ENCODE peak calls at places on chromosomes 11 and 22, in nine cellular contexts. W, U, X, M, C, A, Y, N and L are unnamed samples.

GRCh38 chr11:2581931-2582435 is 117.8 kb downstream of the KCNQ1OT1 start:
- DNase-seq in N (peak; percentile 20), Y (peak; percentile 4), A (no peak), X (peak; percentile 15), U (peak; percentile 9), C (peak; percentile 81), M (no peak), W (peak; percentile 67), L (no peak)

GRCh38 chr11:12215192-12215591 is 104.8 kb downstream of the MICAL2 start:
- DNase-seq in C (no peak), A (peak; percentile 74), W (peak; percentile 54), X (no peak), U (no peak), Y (no peak), M (no peak), N (no peak), L (no peak)

GRCh38 chr11:70731670-70732492 is 333.6 kb downstream of the CTTN start:
- DNase-seq in U (no peak), A (no peak), C (no peak), X (no peak), W (peak; percentile 48), M (no peak), N (peak; percentile 15), Y (no peak), L (no peak)

GRCh38 chr11:33461726-33462125 is 204.5 kb downstream of the HIPK3 start:
- DNase-seq in Y (no peak), A (no peak), U (no peak), W (no peak), M (no peak), X (no peak), C (no peak), N (no peak), L (no peak)

GRCh38 chr11:107962181-107962580 is 33.9 kb downstream of the RAB39A start:
- DNase-seq in N (no peak), A (no peak), C (no peak), U (no peak), Y (no peak), X (no peak), W (no peak), M (no peak), L (no peak)

GRCh38 chr11:44637477-44637876 is 72.0 kb downstream of the CD82 start:
- DNase-seq in X (no peak), A (peak; percentile 76), W (no peak), C (no peak), U (no peak), Y (no peak), M (no peak), N (no peak), L (no peak)

GRCh38 chr11:31826530-31827438 is 15.7 kb upstream of the PAX6 start:
- DNase-seq in W (no peak), N (no peak), Y (no peak), C (no peak), U (no peak), A (no peak), M (no peak), X (no peak), L (peak; percentile 85)

GRCh38 chr11:45444796-45445195 is 158.7 kb upstream of the SYT13 start:
- DNase-seq in A (no peak), M (no peak), U (no peak), C (no peak), Y (no peak), N (no peak), X (no peak), W (no peak), L (no peak)

GRCh38 chr11:9760180-9760550 is 96.3 kb downstream of the SWAP70 start:
- DNase-seq in A (peak; percentile 40), W (no peak), U (peak; percentile 48), Y (peak; percentile 89), C (peak; percentile 98), N (peak; percentile 94), X (peak; percentile 46), M (no peak), L (peak; percentile 95)

GRCh38 chr11:9756878-9757277 is 93.0 kb downstream of the SWAP70 start:
- DNase-seq in N (no peak), C (no peak), A (no peak), X (no peak), U (no peak), W (no peak), M (no peak), Y (no peak), L (no peak)

GRCh38 chr11:9759519-9760179 is 95.8 kb downstream of the SWAP70 start:
- DNase-seq in N (peak; percentile 93), W (peak; percentile 81), M (peak; percentile 96), U (peak; percentile 59), X (peak; percentile 55), C (peak; percentile 99), Y (peak; percentile 79), A (peak; percentile 99), L (peak; percentile 95)

GRCh38 chr11:9757809-9758675 is 94.2 kb downstream of the SWAP70 start:
- DNase-seq in A (peak; percentile 94), N (peak; percentile 89), C (peak; percentile 97), M (peak; percentile 42), X (peak; percentile 89), U (peak; percentile 89), W (peak; percentile 98), Y (peak; percentile 75), L (peak; percentile 95)

DNA sequence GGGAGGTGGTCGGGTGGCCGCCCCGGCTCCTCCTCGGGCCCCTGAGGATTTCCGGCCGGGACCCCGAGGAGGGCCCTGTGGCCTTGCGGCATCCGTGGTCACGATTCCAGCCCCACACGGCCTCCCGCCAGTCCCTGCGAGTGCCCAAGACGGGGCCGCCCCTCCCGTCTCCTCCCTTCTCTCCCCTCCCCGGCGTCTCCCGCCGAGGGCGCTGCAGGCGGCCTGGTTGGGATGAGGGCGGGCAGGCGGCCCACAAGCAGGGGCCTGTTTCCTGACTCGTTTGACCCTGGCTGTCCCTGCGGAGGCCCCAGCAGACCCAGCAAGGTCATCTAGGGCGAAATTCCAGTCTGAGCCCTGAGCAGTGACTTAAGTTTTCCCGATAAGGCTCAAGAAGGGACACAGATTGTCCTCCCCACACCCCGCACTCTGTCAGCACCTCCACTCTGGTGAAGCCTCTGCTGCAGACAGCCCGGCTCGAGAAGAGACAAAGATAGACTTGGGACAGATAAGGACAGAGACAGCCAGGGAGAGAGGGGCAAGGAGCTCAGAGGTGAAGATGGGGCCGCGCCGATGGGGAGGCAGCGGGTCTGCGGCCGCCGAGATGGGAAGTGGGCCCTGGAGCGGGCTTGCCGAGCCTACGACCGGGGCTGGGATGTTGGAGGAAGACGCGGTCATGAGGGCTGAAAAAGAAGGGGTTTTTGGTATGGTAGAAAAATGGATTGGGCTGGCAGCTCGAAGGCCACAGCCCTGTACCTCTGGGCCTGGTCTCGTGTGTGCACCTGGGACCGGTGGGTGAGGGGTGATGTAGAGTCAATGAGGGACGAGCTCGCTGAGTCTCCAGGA is 95.0 kb downstream of the SWAP70 start:
- DNase-seq in M (peak; percentile 24), X (peak; percentile 76), U (peak; percentile 69), N (peak; percentile 92), W (peak; percentile 91), A (peak; percentile 95), C (peak; percentile 96), Y (peak; percentile 61), L (no peak)
- TF ChIP-seq CTCF in M (no peak), X (peak; percentile 8), U (no peak), N (no peak), W (no peak), A (no peak), C (no peak), Y (no peak), L (peak; percentile 45)

GRCh38 chr22:20268350-20269012 is 363 bp upstream of the RTN4R start:
- DNase-seq in X (peak; percentile 62), M (peak; percentile 8), A (peak; percentile 74), C (no peak), U (peak; percentile 74), N (peak; percentile 54), Y (no peak), W (peak; percentile 90), L (no peak)
- H3K4me3 ChIP-seq in X (no peak overlapping the region), M (peak overlapping the region; percentile 15), A (no peak overlapping the region), C (no peak overlapping the region), U (no peak overlapping the region), N (no peak overlapping the region), Y (no peak overlapping the region), W (peak overlapping the region; percentile 59), L (peak overlapping the region; percentile 67)

DNA sequence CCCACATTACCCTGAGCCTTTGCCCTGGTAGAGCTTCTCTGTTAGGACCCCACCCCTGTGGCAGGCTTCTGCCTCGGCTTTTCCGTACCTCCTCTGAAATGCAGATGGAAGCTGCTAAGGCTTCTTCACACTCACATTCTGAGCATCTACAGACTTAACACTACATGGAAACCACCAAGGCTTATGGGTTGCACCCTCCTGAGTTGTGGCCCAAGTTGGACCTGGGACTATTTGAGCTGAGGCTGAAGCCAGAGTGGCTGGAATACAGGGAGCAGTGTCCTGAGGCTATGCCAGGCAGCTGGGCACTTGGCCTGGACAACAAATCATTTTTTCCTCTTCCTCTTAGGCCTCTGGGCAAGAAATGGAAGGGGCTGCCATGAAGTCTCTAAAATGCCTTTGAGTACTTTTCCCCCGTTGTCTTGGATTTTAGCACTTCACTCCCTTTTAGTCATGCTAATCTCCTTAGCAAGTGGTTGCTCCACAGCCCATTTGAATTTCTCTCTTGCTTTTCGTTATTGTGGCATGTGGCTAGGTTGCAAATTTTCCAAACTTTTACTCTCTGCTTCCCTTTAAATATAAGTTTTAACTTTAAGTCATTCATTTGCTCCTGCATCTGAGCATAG is 114.8 kb upstream of the FIBIN start:
- DNase-seq in U (no peak), X (no peak), A (no peak), N (no peak), M (no peak), Y (no peak), W (no peak), C (no peak), L (no peak)
- TF ChIP-seq POLR2A in U (no peak), X (no peak), A (no peak), N (no peak), M (no peak), Y (no peak), W (no peak), C (no peak), L (no peak)

GRCh38 chr22:45817705-45818104 is 146.1 kb downstream of the ATXN10 start:
- DNase-seq in X (no peak), C (no peak), M (no peak), W (no peak), U (no peak), A (no peak), Y (no peak), N (no peak), L (peak; percentile 60)

GRCh38 chr22:45818130-45819085 is 146.8 kb downstream of the ATXN10 start:
- DNase-seq in Y (no peak), A (no peak), W (no peak), M (no peak), C (no peak), X (peak; percentile 51), N (peak; percentile 71), U (no peak), L (peak; percentile 79)

GRCh38 chr22:45819305-45819704 is 147.7 kb downstream of the ATXN10 start:
- DNase-seq in A (no peak), X (no peak), W (no peak), U (no peak), Y (no peak), N (no peak), C (no peak), M (no peak), L (no peak)

GRCh38 chr22:45812910-45813309 is 141.3 kb downstream of the ATXN10 start:
- DNase-seq in X (peak; percentile 52), C (no peak), Y (no peak), W (no peak), N (no peak), M (no peak), U (no peak), A (no peak), L (no peak)

DNA sequence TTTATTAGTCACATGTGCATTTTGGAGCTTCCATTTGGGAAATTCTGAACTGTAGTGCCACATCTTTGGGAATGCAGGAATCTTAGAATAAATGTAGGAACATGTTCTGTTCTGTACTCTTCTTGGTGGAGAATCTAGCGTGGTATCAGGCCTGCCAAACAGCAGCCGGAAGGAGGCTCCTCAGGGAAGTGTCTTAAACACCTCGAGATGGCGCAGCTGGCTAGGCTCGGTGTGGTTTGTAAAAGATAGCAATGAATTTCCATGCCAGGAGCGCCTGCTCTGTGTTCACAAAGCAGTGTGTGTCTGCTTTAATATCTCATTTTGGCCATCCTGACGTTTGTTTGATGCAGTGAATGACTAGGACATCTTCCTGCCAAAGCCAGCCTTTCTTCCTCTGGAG is 145.1 kb downstream of the ATXN10 start:
- DNase-seq in M (no peak), X (no peak), N (no peak), W (no peak), C (no peak), Y (no peak), A (no peak), U (no peak), L (peak; percentile 72)
- TF ChIP-seq CTCF in M (no peak), X (no peak), N (no peak), W (no peak), C (no peak), Y (no peak), A (no peak), U (no peak), L (no peak)